ENCODE peak calls at places on chromosomes 5 and 9, in five cellular contexts. One of them, this sample, is unnamed.

GRCh38 chr5:4730279-4730678 is 409.9 kb upstream of the ADAMTS16 start:
- DNase-seq in EH: no peak
- DNase-seq in stimulated activated CD8-positive, alpha-beta memory T cell treated with anti-CD3 and anti-CD28 coated beads, Interleukin-12 subunit alpha, Interleukin-12 subunit beta, amount 100 ng/mL, for 4 hours: no peak
- DNase-seq in H1: no peak
- DNase-seq in AG20443: no peak
- DNase-seq in this sample: no peak

GRCh38 chr5:116379306-116379705 is 195.3 kb downstream of the SEMA6A start:
- DNase-seq in AG20443: no peak
- DNase-seq in EH: no peak
- DNase-seq in stimulated activated CD8-positive, alpha-beta memory T cell treated with anti-CD3 and anti-CD28 coated beads, Interleukin-12 subunit alpha, Interleukin-12 subunit beta, amount 100 ng/mL, for 4 hours: no peak
- DNase-seq in H1: no peak
- DNase-seq in this sample: no peak

GRCh38 chr9:112503170-112503569 is 16.5 kb downstream of the KIAA1958 start:
- DNase-seq in AG20443: no peak
- DNase-seq in EH: no peak
- DNase-seq in stimulated activated CD8-positive, alpha-beta memory T cell treated with anti-CD3 and anti-CD28 coated beads, Interleukin-12 subunit alpha, Interleukin-12 subunit beta, amount 100 ng/mL, for 4 hours: no peak
- DNase-seq in H1: no peak
- DNase-seq in this sample: no peak

GRCh38 chr9:111910428-111910827 is 13.8 kb downstream of the UGCG start:
- DNase-seq in AG20443: no peak
- DNase-seq in EH: no peak
- DNase-seq in stimulated activated CD8-positive, alpha-beta memory T cell treated with anti-CD3 and anti-CD28 coated beads, Interleukin-12 subunit alpha, Interleukin-12 subunit beta, amount 100 ng/mL, for 4 hours: no peak
- DNase-seq in H1: no peak
- DNase-seq in this sample: no peak

GRCh38 chr5:115551415-115551814 is 6.8 kb upstream of the FEM1C start:
- DNase-seq in stimulated activated CD8-positive, alpha-beta memory T cell treated with anti-CD3 and anti-CD28 coated beads, Interleukin-12 subunit alpha, Interleukin-12 subunit beta, amount 100 ng/mL, for 4 hours: no peak
- DNase-seq in H1: no peak
- DNase-seq in AG20443: peak
- DNase-seq in EH: peak
- DNase-seq in this sample: no peak

GRCh38 chr5:43268188-43268820 is 44.9 kb downstream of the HMGCS1 start:
- DNase-seq in H1: no peak
- DNase-seq in stimulated activated CD8-positive, alpha-beta memory T cell treated with anti-CD3 and anti-CD28 coated beads, Interleukin-12 subunit alpha, Interleukin-12 subunit beta, amount 100 ng/mL, for 4 hours: no peak
- DNase-seq in AG20443: no peak
- DNase-seq in EH: no peak
- DNase-seq in this sample: no peak

GRCh38 chr5:88758584-88758983 is 124.4 kb downstream of the MEF2C start:
- DNase-seq in EH: no peak
- DNase-seq in stimulated activated CD8-positive, alpha-beta memory T cell treated with anti-CD3 and anti-CD28 coated beads, Interleukin-12 subunit alpha, Interleukin-12 subunit beta, amount 100 ng/mL, for 4 hours: no peak
- DNase-seq in AG20443: no peak
- DNase-seq in H1: no peak
- DNase-seq in this sample: no peak

GRCh38 chr5:143135832-143136551 is 267.5 kb downstream of the NR3C1 start:
- DNase-seq in H1: no peak
- DNase-seq in AG20443: no peak
- DNase-seq in EH: no peak
- DNase-seq in stimulated activated CD8-positive, alpha-beta memory T cell treated with anti-CD3 and anti-CD28 coated beads, Interleukin-12 subunit alpha, Interleukin-12 subunit beta, amount 100 ng/mL, for 4 hours: no peak
- DNase-seq in this sample: no peak

GRCh38 chr9:110443146-110443877 is 105.6 kb upstream of the TXNDC8 start:
- DNase-seq in H1: no peak
- DNase-seq in EH: peak
- DNase-seq in AG20443: peak
- DNase-seq in stimulated activated CD8-positive, alpha-beta memory T cell treated with anti-CD3 and anti-CD28 coated beads, Interleukin-12 subunit alpha, Interleukin-12 subunit beta, amount 100 ng/mL, for 4 hours: no peak
- DNase-seq in this sample: no peak

GRCh38 chr5:73693573-73694061 is 67.6 kb downstream of the ARHGEF28 start:
- DNase-seq in AG20443: peak
- DNase-seq in H1: peak
- DNase-seq in EH: peak
- DNase-seq in stimulated activated CD8-positive, alpha-beta memory T cell treated with anti-CD3 and anti-CD28 coated beads, Interleukin-12 subunit alpha, Interleukin-12 subunit beta, amount 100 ng/mL, for 4 hours: no peak
- DNase-seq in this sample: no peak

GRCh38 chr9:94086468-94086867 is 2.2 kb downstream of the PTPDC1 start:
- DNase-seq in EH: peak
- DNase-seq in AG20443: peak
- DNase-seq in stimulated activated CD8-positive, alpha-beta memory T cell treated with anti-CD3 and anti-CD28 coated beads, Interleukin-12 subunit alpha, Interleukin-12 subunit beta, amount 100 ng/mL, for 4 hours: no peak
- DNase-seq in H1: no peak
- DNase-seq in this sample: no peak

GRCh38 chr9:122948313-122948712 is 7.5 kb downstream of the RABGAP1 start:
- DNase-seq in H1: no peak
- DNase-seq in AG20443: no peak
- DNase-seq in stimulated activated CD8-positive, alpha-beta memory T cell treated with anti-CD3 and anti-CD28 coated beads, Interleukin-12 subunit alpha, Interleukin-12 subunit beta, amount 100 ng/mL, for 4 hours: no peak
- DNase-seq in EH: no peak
- DNase-seq in this sample: no peak

GRCh38 chr5:37791321-37791720 is 48.5 kb downstream of the GDNF start:
- DNase-seq in EH: no peak
- DNase-seq in stimulated activated CD8-positive, alpha-beta memory T cell treated with anti-CD3 and anti-CD28 coated beads, Interleukin-12 subunit alpha, Interleukin-12 subunit beta, amount 100 ng/mL, for 4 hours: no peak
- DNase-seq in H1: no peak
- DNase-seq in AG20443: no peak
- DNase-seq in this sample: no peak

GRCh38 chr9:116103976-116104820 is 49.4 kb upstream of the PAPPA start:
- DNase-seq in AG20443: no peak
- DNase-seq in H1: no peak
- DNase-seq in EH: peak
- DNase-seq in stimulated activated CD8-positive, alpha-beta memory T cell treated with anti-CD3 and anti-CD28 coated beads, Interleukin-12 subunit alpha, Interleukin-12 subunit beta, amount 100 ng/mL, for 4 hours: no peak
- DNase-seq in this sample: no peak

GRCh38 chr9:26665676-26666075 is 226.9 kb downstream of the CAAP1 start:
- DNase-seq in AG20443: no peak
- DNase-seq in H1: no peak
- DNase-seq in stimulated activated CD8-positive, alpha-beta memory T cell treated with anti-CD3 and anti-CD28 coated beads, Interleukin-12 subunit alpha, Interleukin-12 subunit beta, amount 100 ng/mL, for 4 hours: no peak
- DNase-seq in EH: no peak
- DNase-seq in this sample: no peak

GRCh38 chr5:115457985-115458384 is 86.6 kb downstream of the FEM1C start:
- DNase-seq in AG20443: no peak
- DNase-seq in EH: no peak
- DNase-seq in H1: no peak
- DNase-seq in stimulated activated CD8-positive, alpha-beta memory T cell treated with anti-CD3 and anti-CD28 coated beads, Interleukin-12 subunit alpha, Interleukin-12 subunit beta, amount 100 ng/mL, for 4 hours: no peak
- DNase-seq in this sample: no peak

GRCh38 chr9:95167998-95168397 is 149.5 kb downstream of the FANCC start:
- DNase-seq in stimulated activated CD8-positive, alpha-beta memory T cell treated with anti-CD3 and anti-CD28 coated beads, Interleukin-12 subunit alpha, Interleukin-12 subunit beta, amount 100 ng/mL, for 4 hours: no peak
- DNase-seq in EH: peak
- DNase-seq in H1: peak
- DNase-seq in AG20443: peak
- DNase-seq in this sample: no peak

GRCh38 chr5:17203329-17204132 is 13.9 kb upstream of the BASP1 start:
- DNase-seq in EH: peak
- DNase-seq in stimulated activated CD8-positive, alpha-beta memory T cell treated with anti-CD3 and anti-CD28 coated beads, Interleukin-12 subunit alpha, Interleukin-12 subunit beta, amount 100 ng/mL, for 4 hours: no peak
- DNase-seq in AG20443: peak
- DNase-seq in H1: no peak
- DNase-seq in this sample: no peak

GRCh38 chr9:98926016-98926415 is 17.7 kb upstream of the COL15A1 start:
- DNase-seq in AG20443: no peak
- DNase-seq in EH: peak
- DNase-seq in stimulated activated CD8-positive, alpha-beta memory T cell treated with anti-CD3 and anti-CD28 coated beads, Interleukin-12 subunit alpha, Interleukin-12 subunit beta, amount 100 ng/mL, for 4 hours: no peak
- DNase-seq in H1: no peak
- DNase-seq in this sample: no peak

GRCh38 chr5:97488126-97488668 is 305.1 kb upstream of the RIOK2 start:
- DNase-seq in stimulated activated CD8-positive, alpha-beta memory T cell treated with anti-CD3 and anti-CD28 coated beads, Interleukin-12 subunit alpha, Interleukin-12 subunit beta, amount 100 ng/mL, for 4 hours: no peak
- DNase-seq in H1: no peak
- DNase-seq in EH: no peak
- DNase-seq in AG20443: no peak
- DNase-seq in this sample: no peak

GRCh38 chr9:136821333-136822031 is 13.7 kb downstream of the RABL6 start:
- DNase-seq in EH: no peak
- DNase-seq in stimulated activated CD8-positive, alpha-beta memory T cell treated with anti-CD3 and anti-CD28 coated beads, Interleukin-12 subunit alpha, Interleukin-12 subunit beta, amount 100 ng/mL, for 4 hours: no peak
- DNase-seq in AG20443: peak
- DNase-seq in H1: no peak
- DNase-seq in this sample: no peak